ENCODE peak calls at places on chromosomes 7 and 10, in nine cellular contexts. K, R, S, Z, B, J, G, O and H are unnamed samples.

GRCh38 chr10:103648951-103649532 is 155.5 kb downstream of the NEURL1 start:
- DNase-seq in G (peak; percentile 64), O (no peak), J (no peak), S (no peak), K (no peak), R (peak; percentile 55), Z (no peak), B (peak; percentile 64), H (peak; percentile 83)

GRCh38 chr7:47402941-47403340 is 179.0 kb downstream of the TNS3 start:
- DNase-seq in G (peak; percentile 42), O (no peak), B (peak; percentile 49), R (no peak), J (no peak), Z (no peak), K (no peak), S (peak; percentile 8), H (no peak)

GRCh38 chr10:93921338-93921737 is 27.6 kb downstream of the SLC35G1 start:
- DNase-seq in K (no peak), Z (no peak), R (no peak), G (no peak), O (peak; percentile 16), J (no peak), B (no peak), S (peak; percentile 13), H (no peak)

GRCh38 chr10:68135922-68136718 is 26.8 kb downstream of the MYPN start:
- DNase-seq in R (peak; percentile 71), Z (peak; percentile 92), S (no peak), B (no peak), G (no peak), K (peak; percentile 99), J (peak; percentile 90), O (no peak), H (no peak)

GRCh38 chr10:92914478-92915066 is 66.3 kb downstream of the EXOC6 start:
- DNase-seq in B (no peak), R (peak; percentile 80), G (no peak), S (peak; percentile 50), J (peak; percentile 8), Z (peak; percentile 57), K (peak; percentile 51), O (peak; percentile 44), H (no peak)

GRCh38 chr7:92179393-92179924 is 517 bp upstream of the LRRD1 start:
- DNase-seq in S (no peak), K (no peak), O (no peak), G (no peak), B (no peak), J (no peak), Z (no peak), R (no peak), H (no peak)

GRCh38 chr7:66667023-66667728 is 38.5 kb downstream of the KCTD7 start:
- DNase-seq in J (no peak), G (no peak), O (no peak), K (no peak), S (no peak), Z (no peak), R (no peak), B (no peak), H (no peak)

GRCh38 chr7:26199301-26200112 is 1.0 kb downstream of the HNRNPA2B1 start:
- DNase-seq in R (peak; percentile 83), B (peak; percentile 70), O (no peak), K (no peak), Z (peak; percentile 69), J (no peak), G (peak; percentile 77), S (peak; percentile 77), H (peak; percentile 85)

GRCh38 chr7:24851791-24852190 is 94.5 kb upstream of the GSDME start:
- DNase-seq in R (no peak), O (no peak), K (no peak), J (no peak), Z (peak; percentile 29), S (no peak), G (no peak), B (no peak), H (no peak)

GRCh38 chr7:53531-53930 is 138.8 kb upstream of the FAM20C start:
- DNase-seq in Z (no peak), S (no peak), J (no peak), B (no peak), O (no peak), K (no peak), G (peak; percentile 55), R (no peak), H (peak; percentile 10)

GRCh38 chr7:150806454-150806853 is 5.9 kb downstream of the TMEM176A start:
- DNase-seq in J (no peak), O (no peak), K (no peak), R (no peak), B (no peak), S (no peak), Z (no peak), G (no peak), H (no peak)

GRCh38 chr7:29884399-29885272 is 78.3 kb downstream of the WIPF3 start:
- DNase-seq in J (no peak), S (peak; percentile 41), R (no peak), G (no peak), O (no peak), K (no peak), Z (no peak), B (peak; percentile 26), H (no peak)

GRCh38 chr7:138713191-138713590 is 12.0 kb upstream of the SVOPL start:
- DNase-seq in B (no peak), S (no peak), R (no peak), J (no peak), O (no peak), Z (no peak), G (no peak), K (no peak), H (no peak)

GRCh38 chr10:98309366-98310355 is 41.7 kb upstream of the LOXL4 start:
- DNase-seq in J (peak; percentile 55), G (peak; percentile 71), O (no peak), R (peak; percentile 90), S (peak; percentile 66), K (no peak), Z (peak; percentile 74), B (peak; percentile 84), H (peak; percentile 89)

GRCh38 chr7:106075937-106076336 is 36.2 kb downstream of the SYPL1 start:
- DNase-seq in R (no peak), B (no peak), O (no peak), J (no peak), S (no peak), G (no peak), Z (peak; percentile 26), K (no peak), H (no peak)

GRCh38 chr7:7909376-7909775 is 59.2 kb upstream of the GLCCI1 start:
- DNase-seq in G (no peak), S (no peak), B (no peak), K (no peak), Z (peak; percentile 59), J (no peak), R (no peak), O (no peak), H (no peak)

DNA sequence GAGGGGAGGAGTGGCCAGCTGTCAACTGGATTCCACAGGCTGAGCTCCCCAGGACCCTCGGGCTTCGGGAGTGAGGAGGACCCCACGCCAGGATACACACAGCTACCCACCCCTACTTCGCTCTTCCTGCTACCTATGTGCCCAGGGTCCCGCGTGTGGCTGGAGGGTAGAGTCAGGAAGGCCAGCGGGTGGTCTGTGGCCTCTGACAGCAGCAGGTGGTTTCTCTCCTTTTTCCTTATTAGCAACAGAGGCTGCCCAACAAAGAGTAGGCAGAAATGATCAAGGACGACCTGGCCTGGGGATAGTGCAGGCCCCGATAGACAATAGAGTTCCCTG is 1.1 kb upstream of the KCNMA1 start:
- DNase-seq in O (no peak), S (no peak), B (no peak), R (no peak), Z (no peak), J (no peak), K (no peak), G (no peak), H (no peak)
- H3K27me3 ChIP-seq in O (peaks cover 9% of the 10 kb centered on the region), S (peaks cover 61% of the 10 kb centered on the region), B (no peaks in the 10 kb centered on the region), R (peaks cover 5% of the 10 kb centered on the region), Z (peaks cover 38% of the 10 kb centered on the region), J (no peaks in the 10 kb centered on the region), K (no peaks in the 10 kb centered on the region), G (peaks cover 38% of the 10 kb centered on the region), H (no peaks in the 10 kb centered on the region)

GRCh38 chr7:155510975-155511595 is 35.3 kb downstream of the CNPY1 start:
- DNase-seq in J (no peak), S (no peak), Z (no peak), B (no peak), K (no peak), G (no peak), O (no peak), R (no peak), H (no peak)
- H3K27me3 ChIP-seq in J (peaks cover 17% of the 10 kb centered on the region), S (peaks cover 100% of the 10 kb centered on the region), Z (peaks cover 43% of the 10 kb centered on the region), B (peaks cover 11% of the 10 kb centered on the region), K (peaks cover 50% of the 10 kb centered on the region), G (peaks cover 93% of the 10 kb centered on the region), O (peaks cover 55% of the 10 kb centered on the region), R (peaks cover 86% of the 10 kb centered on the region), H (peaks cover 11% of the 10 kb centered on the region)

GRCh38 chr7:149776848-149777407 is 3.5 kb upstream of the ZNF467 start:
- DNase-seq in S (no peak), B (no peak), G (peak; percentile 45), J (no peak), K (no peak), R (no peak), Z (no peak), O (no peak), H (no peak)

GRCh38 chr7:149777551-149778326 is 4.4 kb upstream of the ZNF467 start:
- DNase-seq in G (no peak), Z (no peak), R (no peak), B (no peak), O (no peak), K (no peak), J (no peak), S (no peak), H (no peak)

GRCh38 chr7:149778696-149779501 is 5.5 kb upstream of the ZNF467 start:
- DNase-seq in K (no peak), Z (no peak), J (no peak), G (peak; percentile 38), R (no peak), B (no peak), O (no peak), S (no peak), H (no peak)

GRCh38 chr7:149779502-149779805 is 6.1 kb upstream of the ZNF467 start:
- DNase-seq in B (no peak), K (no peak), R (no peak), Z (no peak), S (no peak), J (no peak), O (no peak), G (no peak), H (no peak)

GRCh38 chr7:149778327-149778637 is 4.9 kb upstream of the ZNF467 start:
- DNase-seq in G (no peak), Z (no peak), K (no peak), J (no peak), B (no peak), O (no peak), S (no peak), R (no peak), H (no peak)
- H3K27me3 ChIP-seq in G (no peaks in the 10 kb centered on the region), Z (no peaks in the 10 kb centered on the region), K (no peaks in the 10 kb centered on the region), J (peaks cover 6% of the 10 kb centered on the region), B (no peaks in the 10 kb centered on the region), O (no peaks in the 10 kb centered on the region), S (peaks cover 15% of the 10 kb centered on the region), R (peaks cover 20% of the 10 kb centered on the region), H (no peaks in the 10 kb centered on the region)

DNA sequence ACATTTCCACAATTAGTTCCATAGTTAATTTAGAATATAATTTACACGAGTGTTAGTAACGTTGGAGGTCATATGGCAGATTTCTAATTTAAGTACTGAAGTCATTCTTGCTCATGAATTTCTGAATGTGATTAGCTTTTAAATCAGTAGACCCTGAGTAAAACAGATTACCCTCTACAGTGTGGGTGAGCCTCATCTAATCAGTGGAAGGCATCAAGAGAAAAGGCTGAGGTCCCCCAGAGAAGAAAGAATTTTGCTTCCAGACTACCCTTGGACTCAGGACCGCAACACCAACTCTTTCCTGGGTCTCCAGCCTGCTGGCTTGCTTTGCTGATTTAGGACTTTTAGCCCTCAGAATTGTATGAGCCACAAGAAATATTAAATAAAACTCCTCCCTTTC is 33.2 kb downstream of the IFT22 start:
- DNase-seq in J (no peak), O (no peak), S (no peak), R (no peak), K (no peak), Z (no peak), B (no peak), G (no peak), H (no peak)
- H3K27me3 ChIP-seq in J (peaks cover 14% of the 10 kb centered on the region), O (no peaks in the 10 kb centered on the region), S (peaks cover 29% of the 10 kb centered on the region), R (peaks cover 36% of the 10 kb centered on the region), K (no peaks in the 10 kb centered on the region), Z (peaks cover 10% of the 10 kb centered on the region), B (no peaks in the 10 kb centered on the region), G (peaks cover 24% of the 10 kb centered on the region), H (no peaks in the 10 kb centered on the region)